ENCODE peak calls at places on chromosome 19, in four cellular contexts. T is NCI-H460, V is tibial artery, L is NCI-H1930. H is an unnamed sample.

GRCh38 chr19:40246292-40247073 is 20.0 kb upstream of the CCNP start:
- DNase-seq in T (no peak), V (no peak), L (no peak), H (no peak)

GRCh38 chr19:11286312-11286974 is 9.5 kb upstream of the TSPAN16 start:
- DNase-seq in T (no peak), V (peak), L (no peak), H (no peak)

GRCh38 chr19:9498183-9498902 is at the start of gene ZNF560:
- DNase-seq in T (no peak), V (no peak), L (peak), H (no peak)

GRCh38 chr19:5251096-5252065 is 89.2 kb downstream of the PTPRS start:
- DNase-seq in T (no peak), V (no peak), L (no peak), H (no peak)

GRCh38 chr19:30255783-30256509 is 116.2 kb upstream of the ZNF536 start:
- DNase-seq in T (no peak), V (no peak), L (no peak), H (no peak)

GRCh38 chr19:1001538-1002166 is 1.4 kb downstream of the GRIN3B start:
- DNase-seq in T (no peak), V (no peak), L (peak), H (no peak)

GRCh38 chr19:33821871-33822270 is 25.2 kb downstream of the KCTD15 start:
- DNase-seq in T (no peak), V (no peak), L (no peak), H (no peak)

GRCh38 chr19:45577111-45577905 is 7.3 kb downstream of the OPA3 start:
- DNase-seq in T (no peak), V (no peak), L (no peak), H (no peak)

GRCh38 chr19:948842-949496 is 23.1 kb downstream of the ARID3A start:
- DNase-seq in T (no peak), V (no peak), L (no peak), H (no peak)

GRCh38 chr19:9885077-9885552 is 50.0 kb downstream of the PIN1 start:
- DNase-seq in T (no peak), V (no peak), L (no peak), H (no peak)

GRCh38 chr19:49764341-49764740 is 1.2 kb upstream of the TSKS start:
- DNase-seq in T (no peak), V (no peak), L (no peak), H (no peak)

GRCh38 chr19:731000-731399 is 19.9 kb upstream of the MISP start:
- DNase-seq in T (no peak), V (no peak), L (no peak), H (no peak)

GRCh38 chr19:40270362-40271089 is 14.6 kb downstream of the AKT2 start:
- DNase-seq in T (no peak), V (no peak), L (no peak), H (no peak)

GRCh38 chr19:34642241-34642640 is 34.7 kb downstream of the SCGB2B2 start:
- DNase-seq in T (no peak), V (no peak), L (no peak), H (no peak)

GRCh38 chr19:57244513-57244912 is 4.1 kb downstream of the ZNF805 start:
- DNase-seq in T (no peak), V (no peak), L (no peak), H (no peak)

GRCh38 chr19:5106361-5106760 is 137.4 kb downstream of the KDM4B start:
- DNase-seq in T (no peak), V (no peak), L (no peak), H (no peak)

GRCh38 chr19:49930483-49931011 is 1.2 kb upstream of the NUP62 start:
- DNase-seq in T (no peak), V (no peak), L (peak), H (no peak)